ENCODE peak calls at places on chromosomes 12 and 14, in ten cellular contexts. X is brain microvascular endothelial cell, T is HFF-Myc, D is SJSA1, C is heart left ventricle, K is H7, G is HepG2, V is colonic mucosa, R is NT2/D1, B is left ventricle myocardium inferior. H is an unnamed sample.
A peak's percentile ranks its signal among the peaks of the same experiment; 100 is the strongest.

GRCh38 chr14:77882631-77883030 is 82.7 kb downstream of the ADCK1 start:
- DNase-seq in X (no peak), T (no peak), D (no peak), C (peak; percentile 41), K (no peak), G (no peak), V (no peak), R (no peak), B (no peak), H (no peak)

GRCh38 chr12:12506541-12506940 is 56.1 kb downstream of the DUSP16 start:
- DNase-seq in X (peak; percentile 46), T (peak; percentile 69), D (peak; percentile 44), C (peak; percentile 32), K (no peak), G (no peak), V (no peak), R (no peak), B (no peak), H (no peak)

GRCh38 chr14:55446833-55447232 is 6.4 kb upstream of the TBPL2 start:
- DNase-seq in X (peak; percentile 86), T (no peak), D (peak; percentile 73), C (no peak), K (no peak), G (no peak), V (no peak), R (no peak), B (no peak), H (no peak)

GRCh38 chr14:50319721-50320120 is 7.6 kb downstream of the DMAC2L start:
- DNase-seq in X (peak; percentile 22), T (no peak), D (no peak), C (no peak), K (no peak), G (no peak), V (no peak), R (no peak), B (no peak), H (no peak)

GRCh38 chr12:98893126-98893525 is 248.0 kb downstream of the APAF1 start:
- DNase-seq in X (no peak), T (no peak), D (no peak), C (no peak), K (no peak), G (no peak), V (no peak), R (no peak), B (no peak), H (no peak)

GRCh38 chr14:100786131-100786530 is 39.8 kb upstream of the MEG3 start:
- DNase-seq in X (no peak), T (no peak), D (no peak), C (peak; percentile 10), K (no peak), G (no peak), V (no peak), R (no peak), B (no peak), H (no peak)

GRCh38 chr14:36655963-36656768 is 5.5 kb upstream of the PAX9 start:
- DNase-seq in X (no peak), T (no peak), D (no peak), C (no peak), K (peak; percentile 86), G (peak; percentile 52), V (peak; percentile 54), R (no peak), B (no peak), H (peak; percentile 40)

GRCh38 chr12:52582489-52582888 is 8.8 kb upstream of the KRT74 start:
- DNase-seq in X (no peak), T (no peak), D (no peak), C (no peak), K (no peak), G (no peak), V (no peak), R (no peak), B (no peak), H (no peak)

GRCh38 chr12:115135800-115136211 is 451.8 kb upstream of the TBX3 start:
- DNase-seq in X (peak; percentile 25), T (peak; percentile 36), D (peak; percentile 71), C (peak; percentile 80), K (no peak), G (no peak), V (peak; percentile 38), R (no peak), B (peak; percentile 79), H (no peak)

GRCh38 chr14:20624495-20625070 is 16.9 kb downstream of the OR6S1 start:
- DNase-seq in X (peak; percentile 65), T (no peak), D (no peak), C (peak; percentile 59), K (peak; percentile 73), G (no peak), V (peak; percentile 86), R (no peak), B (peak; percentile 46), H (no peak)

GRCh38 chr12:62724947-62725447 is 210.0 kb downstream of the PPM1H start:
- DNase-seq in X (peak; percentile 91), T (peak; percentile 92), D (peak; percentile 75), C (peak; percentile 37), K (peak; percentile 49), G (peak; percentile 6), V (peak; percentile 58), R (peak; percentile 78), B (no peak), H (no peak)

GRCh38 chr14:79587194-79587593 is 624.1 kb downstream of the DIO2 start:
- DNase-seq in X (no peak), T (no peak), D (no peak), C (no peak), K (no peak), G (no peak), V (no peak), R (no peak), B (no peak), H (no peak)

DNA sequence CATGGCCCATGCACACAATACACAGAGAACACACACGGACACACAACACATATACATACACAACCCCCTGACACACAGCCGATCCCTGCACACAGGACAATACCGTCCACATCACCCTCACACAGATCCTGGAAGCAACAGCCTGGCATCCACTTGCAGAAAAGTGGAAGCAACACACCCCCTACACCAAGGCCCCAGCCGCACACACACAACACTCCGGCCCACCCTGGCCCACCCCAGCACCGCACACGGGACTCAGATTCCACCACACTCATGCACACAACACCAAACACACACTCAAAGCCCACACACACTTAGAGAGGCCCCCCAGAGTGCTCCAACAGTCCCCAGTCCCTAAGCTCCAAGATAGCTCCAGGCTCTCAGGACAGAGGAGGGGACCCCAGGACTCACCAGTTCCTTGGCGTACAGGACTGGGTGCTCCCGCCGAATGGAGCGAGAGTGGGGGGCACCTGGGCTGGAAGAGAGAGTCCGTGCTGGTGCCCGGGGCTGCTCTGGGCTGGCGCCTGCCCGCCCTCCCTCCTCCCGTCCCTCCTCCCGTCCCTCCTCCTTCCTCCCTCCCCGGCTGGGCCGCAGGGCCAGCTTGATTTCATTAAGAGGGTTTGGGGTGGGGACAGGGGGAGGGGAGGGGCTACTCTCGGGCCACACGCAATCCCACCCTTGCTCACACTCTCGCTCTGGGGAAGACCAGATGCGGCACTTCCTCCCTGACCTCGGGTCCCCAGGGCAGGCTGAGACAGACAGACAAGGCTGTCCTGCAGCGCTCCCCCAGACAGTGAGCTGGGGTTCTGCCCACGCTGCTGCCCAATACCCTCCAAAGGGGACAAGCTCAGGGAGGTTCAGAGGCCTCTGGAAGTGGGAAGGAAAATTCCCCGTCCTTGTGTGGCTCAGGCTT is at the start of gene TMEM119:
- DNase-seq in X (no peak), T (peak; percentile 65), D (peak; percentile 99), C (peak; percentile 71), K (peak; percentile 72), G (no peak), V (peak; percentile 37), R (no peak), B (peak; percentile 39), H (peak; percentile 21)
- H3K4me3 ChIP-seq in X (peak within 1 kb of the TSS; percentile 55), T (peak within 1 kb of the TSS; percentile 87), D (peak within 1 kb of the TSS; percentile 42), C (peak within 1 kb of the TSS; percentile 57), K (no peak within 1 kb of the TSS), G (no peak within 1 kb of the TSS), V (peak within 1 kb of the TSS; percentile 13), R (no peak within 1 kb of the TSS), B (peak within 1 kb of the TSS; percentile 43), H (no peak within 1 kb of the TSS)

DNA sequence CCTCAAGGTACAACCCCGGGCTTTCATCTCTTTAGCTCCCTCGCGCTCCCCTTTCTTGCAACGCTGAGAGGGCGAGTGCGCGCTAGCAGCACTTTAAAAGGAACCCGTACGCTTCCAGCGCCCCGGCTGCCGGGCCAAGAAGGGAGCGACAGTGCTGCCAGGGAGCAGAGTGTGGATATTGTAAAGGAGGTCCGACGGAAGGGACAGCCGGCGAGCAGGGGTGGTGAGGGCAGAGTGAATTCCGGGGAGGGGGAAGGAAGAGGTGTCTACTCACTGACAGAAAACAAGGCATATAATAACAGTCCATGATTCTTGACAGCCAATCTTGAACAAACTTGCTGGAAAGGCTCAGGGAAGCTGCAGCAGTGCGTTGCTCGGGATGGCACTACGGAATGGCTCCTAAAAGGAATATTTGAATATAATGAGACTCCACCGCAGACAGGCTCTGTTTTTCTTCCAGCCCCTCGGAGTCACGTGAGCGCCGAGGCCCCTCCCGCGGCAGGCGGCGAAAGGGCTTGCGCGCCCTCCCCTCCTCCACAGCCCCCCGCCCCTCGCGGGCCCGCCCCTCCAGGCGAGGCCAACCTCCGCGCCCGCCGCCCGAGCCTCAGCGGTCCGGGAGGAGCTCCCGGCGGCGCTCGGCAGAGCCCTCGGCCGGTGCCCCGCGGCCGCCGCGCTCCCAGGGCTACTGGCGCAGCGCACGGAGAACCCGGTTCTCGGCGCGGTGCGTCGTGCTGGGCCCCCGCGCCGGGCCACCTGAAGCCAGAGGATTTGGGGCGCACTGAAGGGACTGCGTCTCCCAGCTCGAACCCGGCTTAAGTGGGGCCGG is 3.4 kb downstream of the BMP4 start:
- DNase-seq in X (peak; percentile 49), T (no peak), D (peak; percentile 47), C (peak; percentile 85), K (peak; percentile 95), G (peak; percentile 69), V (peak; percentile 88), R (no peak), B (peak; percentile 88), H (no peak)
- H3K4me3 ChIP-seq in X (peak overlapping the region; percentile 55), T (peak overlapping the region; percentile 99), D (peak overlapping the region; percentile 49), C (peak overlapping the region; percentile 93), K (peak overlapping the region; percentile 72), G (peak overlapping the region; percentile 90), V (peak overlapping the region; percentile 50), R (peak overlapping the region; percentile 94), B (peak overlapping the region; percentile 84), H (no peak overlapping the region)

DNA sequence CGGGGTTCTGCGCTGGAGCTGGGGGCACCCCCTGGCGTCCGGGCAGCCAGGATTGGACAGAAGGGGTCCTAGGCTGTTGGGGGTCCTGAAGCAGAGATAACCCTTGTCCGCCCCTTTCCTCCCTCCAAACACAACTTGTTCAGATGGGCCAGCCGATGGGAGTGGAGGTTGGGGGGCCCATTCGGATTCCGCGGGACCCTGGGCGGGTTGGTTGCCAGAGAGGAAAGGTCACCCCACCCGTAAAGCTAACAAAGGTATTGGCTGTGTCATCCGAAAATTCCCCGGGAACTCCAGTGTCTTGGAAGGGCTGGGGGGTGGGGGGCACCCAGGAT is 1.3 kb downstream of the FAM222A start:
- DNase-seq in X (no peak), T (no peak), D (no peak), C (no peak), K (no peak), G (no peak), V (peak; percentile 30), R (no peak), B (no peak), H (no peak)
- H3K4me3 ChIP-seq in X (no peak overlapping the region), T (peak overlapping the region; percentile 43), D (peak overlapping the region; percentile 62), C (peak overlapping the region; percentile 65), K (peak overlapping the region; percentile 50), G (peak overlapping the region; percentile 82), V (peak overlapping the region; percentile 64), R (peak overlapping the region; percentile 58), B (peak overlapping the region; percentile 84), H (peak overlapping the region; percentile 67)

DNA sequence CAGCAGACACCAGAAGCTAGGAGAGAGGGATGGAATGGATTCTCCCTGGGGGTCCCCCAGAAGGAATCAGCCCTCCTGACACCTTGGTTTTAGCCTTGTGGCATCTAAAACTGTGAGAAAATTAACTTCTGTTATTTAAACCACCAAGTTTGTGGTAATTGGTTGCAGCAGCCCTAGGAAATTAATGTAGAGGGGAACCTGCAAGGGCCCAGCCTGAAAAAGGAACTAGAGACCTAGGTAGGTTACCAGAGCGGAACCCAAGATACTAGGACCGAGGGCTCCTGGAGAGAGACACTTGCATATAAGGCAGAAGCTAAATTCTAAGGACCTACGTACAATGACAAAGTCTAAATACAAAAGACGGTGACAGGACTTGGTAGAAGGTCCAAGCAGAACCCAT is 8.1 kb upstream of the DENND5B start:
- DNase-seq in X (no peak), T (no peak), D (no peak), C (no peak), K (no peak), G (no peak), V (no peak), R (no peak), B (no peak), H (peak; percentile 87)
- H3K4me3 ChIP-seq in X (no peak overlapping the region), T (no peak overlapping the region), D (no peak overlapping the region), C (no peak overlapping the region), K (no peak overlapping the region), G (no peak overlapping the region), V (no peak overlapping the region), R (no peak overlapping the region), B (no peak overlapping the region), H (peak overlapping the region; percentile 32)

H was measured in OCI-LY7.